ENCODE peak calls at places on chromosomes 16 and 17, in nine cellular contexts. I is C1 segment of cervical spinal cord; X is stimulated activated CD8-positive, alpha-beta memory T cell treated with anti-CD3 and anti-CD28 coated beads, Interleukin-15, amount 100 ng/mL, for 24 hours; G is fibroblast of lung; S is activated CD4-positive, alpha-beta T cell treated with anti-CD3 and anti-CD28 coated beads, Interleukin-2, amount 50 U/mL, for 1 hour; K is Calu3; M is NCI-H1092 treated with DMSO at 0.1 percent for 48 hours; C is colonic mucosa; P is stromal cell of bone marrow. N is an unnamed sample.

GRCh38 chr17:76467366-76467765 is at the start of gene AANAT:
- DNase-seq in X (no peak), S (no peak), M (no peak), G (no peak), K (no peak), I (no peak), C (no peak), P (no peak), N (peak; percentile 99)

GRCh38 chr17:27206447-27206846 is 87.5 kb upstream of the WSB1 start:
- DNase-seq in X (no peak), M (no peak), K (peak; percentile 27), I (no peak), P (no peak), G (no peak), C (peak; percentile 25), S (no peak), N (peak; percentile 14)

GRCh38 chr17:38415250-38416194 is 12.7 kb upstream of the ARHGAP23 start:
- DNase-seq in I (no peak), X (no peak), S (no peak), K (peak; percentile 76), C (no peak), P (no peak), M (peak; percentile 96), G (no peak), N (peak; percentile 91)

GRCh38 chr17:1714980-1715802 is 5.0 kb upstream of the TLCD2 start:
- DNase-seq in P (peak; percentile 87), G (peak; percentile 87), I (peak; percentile 43), X (peak; percentile 23), S (peak; percentile 50), C (peak; percentile 87), K (peak; percentile 89), M (no peak), N (peak; percentile 39)

GRCh38 chr17:40516581-40517285 is 15.3 kb upstream of the TNS4 start:
- DNase-seq in X (no peak), M (no peak), I (no peak), K (peak; percentile 94), G (peak; percentile 68), C (peak; percentile 67), P (no peak), S (peak; percentile 50), N (no peak)

GRCh38 chr16:85418978-85419491 is 194.1 kb upstream of the GSE1 start:
- DNase-seq in I (no peak), K (no peak), P (no peak), M (no peak), X (no peak), S (no peak), G (no peak), C (no peak), N (peak; percentile 77)

GRCh38 chr17:56571456-56571855 is 22.0 kb upstream of the NOG start:
- DNase-seq in M (no peak), K (no peak), X (no peak), P (no peak), C (no peak), G (no peak), S (no peak), I (no peak), N (no peak)

GRCh38 chr17:50353600-50354195 is 7.8 kb downstream of the XYLT2 start:
- DNase-seq in G (no peak), P (no peak), X (no peak), C (no peak), K (no peak), M (no peak), S (no peak), I (no peak), N (no peak)

GRCh38 chr17:17141860-17142552 is 64.1 kb downstream of the PLD6 start:
- DNase-seq in M (no peak), I (peak; percentile 51), S (peak; percentile 56), K (no peak), X (no peak), G (peak; percentile 42), C (no peak), P (no peak), N (peak; percentile 62)

GRCh38 chr16:15952265-15952711 is 2.9 kb downstream of the ABCC1 start:
- DNase-seq in S (peak; percentile 16), X (no peak), K (no peak), P (no peak), G (peak; percentile 44), M (no peak), C (no peak), I (no peak), N (no peak)

GRCh38 chr16:10081201-10081940 is 100.9 kb downstream of the GRIN2A start:
- DNase-seq in M (no peak), P (no peak), I (no peak), S (no peak), C (no peak), G (peak; percentile 90), K (no peak), X (no peak), N (no peak)

GRCh38 chr16:66120656-66121055 is 245.8 kb upstream of the CDH5 start:
- DNase-seq in S (no peak), C (no peak), K (no peak), G (peak; percentile 94), I (no peak), P (no peak), X (no peak), M (no peak), N (no peak)

GRCh38 chr17:31541559-31541958 is 150.1 kb downstream of the RAB11FIP4 start:
- DNase-seq in S (no peak), X (no peak), G (no peak), P (no peak), K (peak; percentile 30), M (no peak), C (no peak), I (no peak), N (no peak)

GRCh38 chr17:36127882-36128369 is 24.3 kb downstream of the CCL4 start:
- DNase-seq in P (no peak), M (no peak), S (no peak), K (no peak), G (no peak), C (no peak), I (no peak), X (no peak), N (no peak)

GRCh38 chr16:2473425-2473926 is 1.5 kb upstream of the TBC1D24 start:
- DNase-seq in G (no peak), M (peak; percentile 53), K (no peak), P (no peak), X (no peak), C (no peak), I (no peak), S (peak; percentile 25), N (peak; percentile 90)

GRCh38 chr17:74089869-74090464 is 113.5 kb upstream of the RPL38 start:
- DNase-seq in K (peak; percentile 87), I (peak; percentile 14), P (peak; percentile 13), M (peak; percentile 65), C (peak; percentile 81), X (peak; percentile 10), G (peak; percentile 20), S (peak; percentile 19), N (peak; percentile 98)

GRCh38 chr16:679808-680624 is at the start of gene STUB1:
- DNase-seq in K (peak; percentile 93), X (peak; percentile 83), I (peak; percentile 73), S (peak; percentile 88), P (peak; percentile 68), M (peak; percentile 88), C (peak; percentile 90), G (peak; percentile 78), N (peak; percentile 94)

GRCh38 chr17:6475411-6475810 is 31.2 kb downstream of the PIMREG start:
- DNase-seq in S (no peak), C (no peak), P (no peak), K (no peak), I (no peak), G (no peak), X (no peak), M (no peak), N (no peak)

GRCh38 chr17:50516980-50517379 is 8.7 kb downstream of the MYCBPAP start:
- DNase-seq in G (no peak), S (no peak), C (no peak), I (no peak), P (no peak), X (no peak), K (no peak), M (no peak), N (no peak)

GRCh38 chr17:8964801-8965393 is 610 bp downstream of the PIK3R5 start:
- DNase-seq in M (no peak), I (no peak), P (no peak), K (no peak), C (peak; percentile 36), X (no peak), S (peak; percentile 35), G (no peak), N (no peak)

GRCh38 chr16:76583466-76583865 is 306.3 kb downstream of the CNTNAP4 start:
- DNase-seq in K (no peak), P (peak; percentile 9), S (no peak), C (no peak), M (peak; percentile 96), G (no peak), I (no peak), X (no peak), N (peak; percentile 78)

GRCh38 chr16:56800355-56800754 is 64.7 kb upstream of the SLC12A3 start:
- DNase-seq in I (no peak), K (no peak), P (no peak), X (no peak), C (no peak), G (peak; percentile 29), M (no peak), S (no peak), N (no peak)

GRCh38 chr17:4953461-4953961 is 2.6 kb downstream of the ENO3 start:
- DNase-seq in I (no peak), K (no peak), G (peak; percentile 78), S (no peak), M (no peak), X (no peak), P (peak; percentile 78), C (no peak), N (no peak)

GRCh38 chr16:20899503-20900298 is 457 bp downstream of the DCUN1D3 start:
- DNase-seq in P (no peak), C (peak; percentile 48), X (peak; percentile 3), I (peak; percentile 55), K (peak; percentile 44), M (no peak), S (no peak), G (no peak), N (peak; percentile 75)

GRCh38 chr16:85440744-85441143 is 172.4 kb upstream of the GSE1 start:
- DNase-seq in C (no peak), K (no peak), I (no peak), M (no peak), P (no peak), X (no peak), G (no peak), S (no peak), N (no peak)

GRCh38 chr17:66580601-66581385 is 254.1 kb upstream of the CACNG5 start:
- DNase-seq in I (no peak), K (no peak), M (no peak), X (no peak), P (no peak), G (no peak), S (no peak), C (peak; percentile 57), N (no peak)

GRCh38 chr17:66829883-66830282 is 5.0 kb upstream of the CACNG5 start:
- DNase-seq in I (no peak), P (no peak), S (no peak), X (no peak), K (no peak), G (no peak), C (no peak), M (peak; percentile 58), N (peak; percentile 80)

GRCh38 chr16:77913738-77914263 is 108.5 kb upstream of the CLEC3A start:
- DNase-seq in S (no peak), I (no peak), X (no peak), M (no peak), G (peak; percentile 23), C (no peak), P (no peak), K (no peak), N (no peak)

N was measured in WERI-Rb-1.